ENCODE peak calls at places on chromosome 14, in nine cellular contexts. K is CD8-positive, alpha-beta T cell; R is Peyer's patch; S is cardiac muscle cell; I is left ventricle myocardium inferior; W is AG09309; Z is AG10803; C is right atrium auricular region; E is body of pancreas. Q is an unnamed sample.

GRCh38 chr14:30874999-30875787 is 834 bp downstream of the COCH start:
- DNase-seq in K (no peak), R (no peak), S (no peak), I (no peak), W (no peak), Z (no peak), C (no peak), E (peak; percentile 30), Q (no peak)

GRCh38 chr14:70640938-70641547 is 673 bp upstream of the TTC9 start:
- DNase-seq in K (peak; percentile 55), R (peak; percentile 82), S (peak; percentile 22), I (no peak), W (no peak), Z (no peak), C (no peak), E (peak; percentile 57), Q (no peak)

GRCh38 chr14:74621556-74621955 is 9.5 kb upstream of the LTBP2 start:
- DNase-seq in K (no peak), R (no peak), S (no peak), I (no peak), W (no peak), Z (no peak), C (no peak), E (no peak), Q (no peak)

GRCh38 chr14:72679591-72680151 is 214.2 kb downstream of the DPF3 start:
- DNase-seq in K (no peak), R (no peak), S (peak; percentile 5), I (no peak), W (no peak), Z (no peak), C (no peak), E (no peak), Q (no peak)

GRCh38 chr14:55288439-55288838 is 17.2 kb downstream of the FBXO34 start:
- DNase-seq in K (no peak), R (no peak), S (no peak), I (no peak), W (no peak), Z (no peak), C (no peak), E (no peak), Q (no peak)

GRCh38 chr14:59463773-59464650 is 1.2 kb downstream of the GPR135 start:
- DNase-seq in K (peak; percentile 23), R (peak; percentile 50), S (peak; percentile 60), I (peak; percentile 22), W (no peak), Z (peak; percentile 45), C (no peak), E (peak; percentile 25), Q (no peak)

GRCh38 chr14:56153271-56153670 is 35.1 kb downstream of the PELI2 start:
- DNase-seq in K (no peak), R (no peak), S (no peak), I (no peak), W (no peak), Z (no peak), C (no peak), E (no peak), Q (no peak)

GRCh38 chr14:59363545-59364226 is 101.5 kb downstream of the GPR135 start:
- DNase-seq in K (no peak), R (no peak), S (no peak), I (no peak), W (no peak), Z (no peak), C (no peak), E (no peak), Q (no peak)

GRCh38 chr14:105026033-105026785 is 5.3 kb upstream of the CDCA4 start:
- DNase-seq in K (no peak), R (no peak), S (no peak), I (no peak), W (no peak), Z (peak; percentile 26), C (no peak), E (no peak), Q (no peak)

GRCh38 chr14:23160924-23161522 is 22.4 kb downstream of the SLC7A8 start:
- DNase-seq in K (no peak), R (no peak), S (peak; percentile 95), I (no peak), W (peak; percentile 62), Z (peak; percentile 87), C (peak; percentile 67), E (peak; percentile 71), Q (peak; percentile 91)

GRCh38 chr14:103731916-103732867 is 16.6 kb downstream of the ZFYVE21 start:
- DNase-seq in K (no peak), R (no peak), S (no peak), I (no peak), W (no peak), Z (no peak), C (no peak), E (no peak), Q (no peak)

GRCh38 chr14:60327447-60328331 is 78.7 kb downstream of the PPM1A start:
- DNase-seq in K (peak; percentile 34), R (peak; percentile 81), S (peak; percentile 45), I (peak; percentile 19), W (no peak), Z (peak; percentile 4), C (no peak), E (peak; percentile 78), Q (no peak)

GRCh38 chr14:41824441-41824840 is 217.8 kb downstream of the LRFN5 start:
- DNase-seq in K (no peak), R (no peak), S (no peak), I (no peak), W (no peak), Z (no peak), C (no peak), E (no peak), Q (no peak)
- TF ChIP-seq CTCF in K (no peak), R (no peak), S (no peak), I (no peak), W (no peak), Z (peak; percentile 8), C (no peak), E (no peak), Q (no peak)

GRCh38 chr14:100710391-100711116 is 16.1 kb upstream of the DLK1 start:
- DNase-seq in K (no peak), R (no peak), S (no peak), I (no peak), W (no peak), Z (no peak), C (no peak), E (no peak), Q (no peak)

GRCh38 chr14:100709252-100709955 is 17.3 kb upstream of the DLK1 start:
- DNase-seq in K (no peak), R (no peak), S (peak; percentile 57), I (peak; percentile 39), W (no peak), Z (no peak), C (no peak), E (peak; percentile 52), Q (no peak)

GRCh38 chr14:100709956-100710284 is 16.8 kb upstream of the DLK1 start:
- DNase-seq in K (no peak), R (no peak), S (no peak), I (no peak), W (no peak), Z (no peak), C (no peak), E (no peak), Q (no peak)

GRCh38 chr14:100706860-100707259 is 19.8 kb upstream of the DLK1 start:
- DNase-seq in K (no peak), R (no peak), S (no peak), I (no peak), W (no peak), Z (no peak), C (no peak), E (no peak), Q (no peak)

GRCh38 chr14:100708349-100709217 is 18.1 kb upstream of the DLK1 start:
- DNase-seq in K (no peak), R (no peak), S (peak; percentile 70), I (peak; percentile 70), W (no peak), Z (no peak), C (no peak), E (peak; percentile 93), Q (no peak)
- TF ChIP-seq CTCF in K (no peak), R (no peak), S (no peak), I (no peak), W (no peak), Z (no peak), C (no peak), E (peak; percentile 76), Q (no peak)

GRCh38 chr14:85531594-85532391 is 1.8 kb downstream of the FLRT2 start:
- DNase-seq in K (no peak), R (peak; percentile 55), S (peak; percentile 90), I (peak; percentile 55), W (no peak), Z (peak; percentile 88), C (peak; percentile 87), E (peak; percentile 72), Q (peak; percentile 59)
- TF ChIP-seq CTCF in K (no peak), R (no peak), S (peak; percentile 57), I (peak; percentile 32), W (peak; percentile 60), Z (peak; percentile 62), C (no peak), E (peak; percentile 49), Q (no peak)

DNA sequence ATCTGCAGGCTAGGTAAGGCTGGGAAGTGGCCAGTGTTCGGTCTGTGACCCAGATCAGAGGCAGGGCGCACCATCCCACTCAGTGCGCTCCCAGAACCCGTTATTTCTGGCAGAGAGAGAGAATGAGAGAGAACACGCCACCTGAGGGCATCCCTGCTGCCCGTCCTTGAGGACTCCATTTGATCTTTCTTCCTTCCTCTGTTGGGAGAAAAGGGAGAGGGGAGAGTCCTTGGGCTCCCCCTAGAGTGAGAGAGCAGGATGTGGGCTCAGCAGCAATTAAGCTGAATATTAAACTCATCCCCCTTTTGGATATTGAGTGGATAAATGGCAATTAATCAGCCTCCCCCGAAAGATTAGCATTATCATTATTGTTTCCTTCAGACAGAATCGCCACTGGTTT is 70.6 kb downstream of the IFT43 start:
- DNase-seq in K (no peak), R (no peak), S (peak; percentile 19), I (no peak), W (no peak), Z (no peak), C (no peak), E (no peak), Q (no peak)
- TF ChIP-seq CTCF in K (no peak), R (no peak), S (peak; percentile 59), I (peak; percentile 46), W (peak; percentile 47), Z (peak; percentile 44), C (no peak), E (no peak), Q (no peak)

GRCh38 chr14:24212924-24213865 is at the start of gene CHMP4A:
- DNase-seq in K (peak; percentile 97), R (peak; percentile 99), S (peak; percentile 99), I (peak; percentile 97), W (peak; percentile 89), Z (peak; percentile 98), C (peak; percentile 99), E (peak; percentile 94), Q (peak; percentile 99)
- TF ChIP-seq CTCF in K (no peak), R (no peak), S (peak; percentile 19), I (peak; percentile 42), W (peak; percentile 36), Z (peak; percentile 19), C (no peak), E (peak; percentile 31), Q (no peak)

GRCh38 chr14:76564471-76565119 is 188.7 kb downstream of the ESRRB start:
- DNase-seq in K (no peak), R (no peak), S (peak; percentile 10), I (no peak), W (no peak), Z (no peak), C (no peak), E (no peak), Q (no peak)
- TF ChIP-seq CTCF in K (no peak), R (no peak), S (no peak), I (no peak), W (no peak), Z (no peak), C (no peak), E (no peak), Q (no peak)

Q was measured in CD14-positive monocyte.